ENCODE peak calls at places on chromosomes 7 and 10, in five cellular contexts. One of them, this sample, is unnamed.

GRCh38 chr7:54898659-54899340 is 120.0 kb upstream of the EGFR start:
- DNase-seq in H1: no peak
- DNase-seq in HepG2: no peak
- DNase-seq in NT2/D1: no peak
- DNase-seq in GM12878: no peak
- DNase-seq in this sample: no peak

GRCh38 chr7:152520861-152521302 is 85.1 kb upstream of the KMT2C start:
- DNase-seq in GM12878: no peak
- DNase-seq in HepG2: no peak
- DNase-seq in NT2/D1: no peak
- DNase-seq in H1: no peak
- DNase-seq in this sample: no peak

GRCh38 chr7:34091330-34091917 is 186.1 kb downstream of the BMPER start:
- DNase-seq in H1: no peak
- DNase-seq in NT2/D1: peak
- DNase-seq in GM12878: no peak
- DNase-seq in HepG2: peak
- DNase-seq in this sample: peak

GRCh38 chr10:71344916-71345557 is 26.0 kb downstream of the SLC29A3 start:
- DNase-seq in H1: no peak
- DNase-seq in GM12878: no peak
- DNase-seq in NT2/D1: no peak
- DNase-seq in HepG2: no peak
- DNase-seq in this sample: no peak

GRCh38 chr10:101397140-101397539 is 43.2 kb downstream of the BTRC start:
- DNase-seq in H1: no peak
- DNase-seq in GM12878: no peak
- DNase-seq in HepG2: peak
- DNase-seq in NT2/D1: no peak
- DNase-seq in this sample: peak

GRCh38 chr7:191105-192034 is 1.0 kb upstream of the FAM20C start:
- DNase-seq in GM12878: no peak
- DNase-seq in HepG2: no peak
- DNase-seq in NT2/D1: no peak
- DNase-seq in H1: no peak
- DNase-seq in this sample: peak

GRCh38 chr7:147013820-147014219 is 897.2 kb downstream of the CNTNAP2 start:
- DNase-seq in NT2/D1: no peak
- DNase-seq in GM12878: no peak
- DNase-seq in H1: no peak
- DNase-seq in HepG2: no peak
- DNase-seq in this sample: no peak

GRCh38 chr7:101996876-101997275 is 179.4 kb downstream of the CUX1 start:
- DNase-seq in H1: no peak
- DNase-seq in HepG2: no peak
- DNase-seq in GM12878: no peak
- DNase-seq in NT2/D1: no peak
- DNase-seq in this sample: no peak

GRCh38 chr7:24786941-24787340 is 29.7 kb upstream of the GSDME start:
- DNase-seq in HepG2: no peak
- DNase-seq in NT2/D1: no peak
- DNase-seq in H1: no peak
- DNase-seq in GM12878: no peak
- DNase-seq in this sample: no peak

GRCh38 chr7:123571684-123572083 is 14.1 kb upstream of the NDUFA5 start:
- DNase-seq in GM12878: no peak
- DNase-seq in H1: no peak
- DNase-seq in HepG2: no peak
- DNase-seq in NT2/D1: no peak
- DNase-seq in this sample: no peak

GRCh38 chr7:12493407-12493806 is 77.1 kb upstream of the SCIN start:
- DNase-seq in GM12878: no peak
- DNase-seq in HepG2: no peak
- DNase-seq in H1: no peak
- DNase-seq in NT2/D1: no peak
- DNase-seq in this sample: no peak

GRCh38 chr7:116236020-116236630 is 25.8 kb downstream of the TES start:
- DNase-seq in GM12878: no peak
- DNase-seq in NT2/D1: no peak
- DNase-seq in H1: no peak
- DNase-seq in HepG2: peak
- DNase-seq in this sample: no peak

GRCh38 chr7:129748710-129749109 is 137.2 kb downstream of the NRF1 start:
- DNase-seq in NT2/D1: no peak
- DNase-seq in GM12878: no peak
- DNase-seq in HepG2: no peak
- DNase-seq in H1: no peak
- DNase-seq in this sample: no peak

GRCh38 chr7:141221007-141221612 is 147.2 kb downstream of the TMEM178B start:
- DNase-seq in H1: no peak
- DNase-seq in GM12878: no peak
- DNase-seq in HepG2: no peak
- DNase-seq in NT2/D1: no peak
- DNase-seq in this sample: no peak

GRCh38 chr10:63456437-63457210 is 9.2 kb downstream of the JMJD1C start:
- DNase-seq in HepG2: no peak
- DNase-seq in NT2/D1: no peak
- DNase-seq in GM12878: no peak
- DNase-seq in H1: no peak
- DNase-seq in this sample: no peak

GRCh38 chr7:2569421-2569820 is 10.6 kb downstream of the IQCE start:
- DNase-seq in GM12878: no peak
- DNase-seq in NT2/D1: no peak
- DNase-seq in H1: no peak
- DNase-seq in HepG2: no peak
- DNase-seq in this sample: no peak

GRCh38 chr10:79928028-79928583 is 20.8 kb downstream of the SFTPD start:
- DNase-seq in HepG2: no peak
- DNase-seq in GM12878: no peak
- DNase-seq in H1: no peak
- DNase-seq in NT2/D1: no peak
- DNase-seq in this sample: peak

GRCh38 chr7:55502988-55503514 is 69.3 kb downstream of the VOPP1 start:
- DNase-seq in NT2/D1: no peak
- DNase-seq in HepG2: no peak
- DNase-seq in GM12878: no peak
- DNase-seq in H1: no peak
- DNase-seq in this sample: no peak

GRCh38 chr7:70893422-70893821 is 238.5 kb upstream of the GALNT17 start:
- DNase-seq in H1: no peak
- DNase-seq in HepG2: no peak
- DNase-seq in GM12878: no peak
- DNase-seq in NT2/D1: no peak
- DNase-seq in this sample: no peak

GRCh38 chr7:136998495-136998894 is 130.0 kb downstream of the CHRM2 start:
- DNase-seq in GM12878: no peak
- DNase-seq in HepG2: no peak
- DNase-seq in NT2/D1: no peak
- DNase-seq in H1: no peak
- DNase-seq in this sample: no peak

GRCh38 chr7:42770106-42770505 is 141.8 kb downstream of the C7orf25 start:
- DNase-seq in HepG2: no peak
- DNase-seq in H1: no peak
- DNase-seq in GM12878: no peak
- DNase-seq in NT2/D1: no peak
- DNase-seq in this sample: no peak

GRCh38 chr7:26167293-26167934 is 15.4 kb downstream of the NFE2L3 start:
- DNase-seq in NT2/D1: no peak
- DNase-seq in GM12878: no peak
- DNase-seq in HepG2: no peak
- DNase-seq in H1: no peak
- DNase-seq in this sample: no peak

GRCh38 chr10:106609466-106609865 is 555.0 kb downstream of the SORCS1 start:
- DNase-seq in HepG2: no peak
- DNase-seq in H1: no peak
- DNase-seq in GM12878: no peak
- DNase-seq in NT2/D1: no peak
- DNase-seq in this sample: no peak

GRCh38 chr7:150586778-150587152 is 19.6 kb downstream of the GIMAP4 start:
- DNase-seq in GM12878: no peak
- DNase-seq in HepG2: no peak
- DNase-seq in NT2/D1: no peak
- DNase-seq in H1: no peak
- DNase-seq in this sample: no peak

GRCh38 chr10:78776746-78777145 is 292.0 kb upstream of the ZMIZ1 start:
- DNase-seq in HepG2: no peak
- DNase-seq in NT2/D1: no peak
- DNase-seq in GM12878: no peak
- DNase-seq in H1: no peak
- DNase-seq in this sample: no peak

GRCh38 chr10:92760609-92761008 is 70.9 kb downstream of the HHEX start:
- DNase-seq in NT2/D1: no peak
- DNase-seq in H1: no peak
- DNase-seq in GM12878: no peak
- DNase-seq in HepG2: no peak
- DNase-seq in this sample: no peak
- TF ChIP-seq SUZ12 in NT2/D1: no peak
- TF ChIP-seq SUZ12 in H1: no peak
- TF ChIP-seq SUZ12 in GM12878: no peak
- TF ChIP-seq SUZ12 in HepG2: no peak
- TF ChIP-seq SUZ12 in this sample: no peak

DNA sequence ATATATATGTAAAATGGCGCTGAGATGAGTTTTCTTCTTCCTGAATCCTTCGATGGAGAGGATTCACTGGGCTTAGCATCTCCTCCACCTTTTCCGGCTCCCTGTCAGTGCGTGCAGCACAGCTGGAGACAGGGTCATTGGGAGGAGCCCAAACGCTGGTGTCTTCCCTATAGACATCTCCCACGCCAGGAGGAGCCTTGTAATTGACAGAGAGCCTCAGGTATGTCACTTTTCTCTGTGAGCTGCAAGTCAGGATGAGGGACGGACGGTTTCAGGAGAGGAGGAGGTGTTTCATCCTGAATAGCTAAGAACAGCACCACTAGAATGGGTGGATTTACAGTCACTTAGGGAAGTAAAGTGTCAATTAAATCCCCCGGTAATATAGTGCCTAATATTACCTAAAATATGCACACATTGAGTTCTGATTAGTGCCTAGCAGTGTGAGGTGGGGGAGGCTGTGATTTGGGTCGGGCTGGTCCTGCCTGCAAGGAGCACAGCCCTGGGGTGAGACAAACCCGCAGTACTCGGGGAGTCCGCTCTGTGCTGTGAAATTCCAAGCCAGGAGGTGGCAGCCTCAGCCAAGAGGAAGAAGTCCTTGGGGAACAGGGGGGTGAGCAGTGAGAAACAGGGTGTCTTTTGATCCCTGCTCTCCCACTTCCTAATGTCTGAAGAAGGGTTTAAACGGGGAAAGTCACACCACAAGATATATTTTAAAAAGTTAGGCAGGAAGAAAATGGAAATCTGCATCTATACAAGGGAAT is 28.2 kb downstream of the IL15RA start:
- DNase-seq in HepG2: peak
- DNase-seq in NT2/D1: peak
- DNase-seq in GM12878: no peak
- DNase-seq in H1: peak
- DNase-seq in this sample: peak
- TF ChIP-seq SUZ12 in HepG2: no peak
- TF ChIP-seq SUZ12 in NT2/D1: no peak
- TF ChIP-seq SUZ12 in GM12878: no peak
- TF ChIP-seq SUZ12 in H1: no peak
- TF ChIP-seq SUZ12 in this sample: no peak

GRCh38 chr10:50595785-50596184 is 28.0 kb downstream of the SGMS1 start:
- DNase-seq in NT2/D1: no peak
- DNase-seq in H1: no peak
- DNase-seq in GM12878: no peak
- DNase-seq in HepG2: no peak
- DNase-seq in this sample: no peak
- TF ChIP-seq SUZ12 in NT2/D1: no peak
- TF ChIP-seq SUZ12 in H1: no peak
- TF ChIP-seq SUZ12 in GM12878: no peak
- TF ChIP-seq SUZ12 in HepG2: no peak
- TF ChIP-seq SUZ12 in this sample: no peak

DNA sequence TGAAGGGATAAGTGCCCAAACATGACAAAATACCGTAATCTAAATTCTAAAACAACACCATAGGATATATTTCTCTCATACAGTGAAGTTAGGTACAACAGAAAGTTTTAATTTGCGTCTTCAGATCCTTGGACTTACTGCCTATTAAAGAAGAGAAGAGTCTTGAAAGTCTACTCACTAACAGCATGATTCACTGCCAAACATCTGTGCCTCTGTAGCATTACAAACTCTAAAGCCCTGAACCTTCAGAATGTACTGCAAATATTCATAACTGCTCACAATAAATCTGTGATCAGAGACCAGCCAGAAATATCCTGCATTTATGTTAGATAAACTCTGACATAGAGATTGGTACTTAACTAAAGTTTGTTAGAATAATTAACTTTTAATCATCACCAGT is 365.3 kb downstream of the PARD3 start:
- DNase-seq in HepG2: no peak
- DNase-seq in NT2/D1: no peak
- DNase-seq in GM12878: no peak
- DNase-seq in H1: no peak
- DNase-seq in this sample: no peak
- TF ChIP-seq SUZ12 in HepG2: no peak
- TF ChIP-seq SUZ12 in NT2/D1: no peak
- TF ChIP-seq SUZ12 in GM12878: no peak
- TF ChIP-seq SUZ12 in H1: no peak
- TF ChIP-seq SUZ12 in this sample: no peak

DNA sequence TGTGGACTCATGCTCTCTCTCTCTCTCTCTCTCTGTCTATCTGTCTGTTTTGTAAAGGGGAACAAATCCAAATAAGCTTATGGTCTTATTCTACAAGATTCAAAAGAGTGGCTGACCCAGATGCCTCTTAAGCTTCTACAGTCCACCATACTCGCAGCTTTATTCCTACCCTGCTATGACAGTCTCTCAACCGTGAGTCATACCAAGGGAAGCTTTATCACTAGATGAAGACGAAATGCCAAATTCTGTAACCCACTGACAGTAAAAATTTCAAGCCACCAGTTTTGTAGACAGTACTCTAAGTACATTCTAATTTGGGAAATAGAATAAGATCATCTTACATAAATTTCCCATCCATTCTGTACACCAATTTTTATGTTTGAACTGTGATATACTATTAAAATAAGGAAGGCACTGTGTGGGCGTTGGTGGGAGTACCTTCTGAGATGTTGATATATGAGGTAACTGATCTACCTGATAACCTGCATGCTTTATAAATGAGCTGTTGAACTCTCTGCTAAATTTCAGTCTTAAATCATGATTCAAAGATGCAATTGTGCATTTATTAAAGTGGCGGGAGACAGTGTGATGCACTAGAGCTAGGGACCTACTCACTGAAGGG is 153.2 kb downstream of the KLF6 start:
- DNase-seq in GM12878: no peak
- DNase-seq in H1: no peak
- DNase-seq in NT2/D1: no peak
- DNase-seq in HepG2: no peak
- DNase-seq in this sample: no peak
- TF ChIP-seq SUZ12 in GM12878: no peak
- TF ChIP-seq SUZ12 in H1: no peak
- TF ChIP-seq SUZ12 in NT2/D1: no peak
- TF ChIP-seq SUZ12 in HepG2: no peak
- TF ChIP-seq SUZ12 in this sample: no peak

DNA sequence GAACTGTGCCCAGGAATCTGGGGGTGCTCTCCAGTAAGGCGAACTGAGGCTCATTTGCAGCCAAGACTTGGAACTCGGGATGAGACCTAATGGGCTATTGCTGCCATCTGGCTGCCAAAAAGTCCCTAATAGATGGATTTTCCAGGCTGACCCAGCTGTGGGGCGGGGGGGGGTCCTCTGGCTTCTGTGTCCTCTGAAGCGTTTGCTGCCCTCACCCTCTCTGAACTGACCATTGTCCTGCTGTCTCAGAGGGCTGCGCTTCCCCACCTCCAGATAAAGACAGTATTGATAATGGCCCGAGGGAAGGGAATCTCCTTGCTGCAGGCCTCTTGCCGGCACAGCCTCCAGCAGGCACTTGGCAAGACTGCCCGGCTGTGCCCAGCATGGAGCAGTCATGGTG is 46.6 kb downstream of the CLEC2L start:
- DNase-seq in H1: no peak
- DNase-seq in NT2/D1: no peak
- DNase-seq in HepG2: no peak
- DNase-seq in GM12878: no peak
- DNase-seq in this sample: no peak
- TF ChIP-seq SUZ12 in H1: no peak
- TF ChIP-seq SUZ12 in NT2/D1: no peak
- TF ChIP-seq SUZ12 in HepG2: no peak
- TF ChIP-seq SUZ12 in GM12878: no peak
- TF ChIP-seq SUZ12 in this sample: no peak

This sample was measured in HEK293T.